ENCODE peak calls at places on chromosomes 12 and 14, in five cellular contexts. G, U, M, F and N are unnamed samples.
A peak's percentile ranks its signal among the peaks of the same experiment; 100 is the strongest.

GRCh38 chr12:104999347-104999685 is 13.2 kb downstream of the NOPCHAP1 start:
- DNase-seq in F (no peak), M (no peak), G (no peak), U (no peak), N (no peak)

GRCh38 chr12:126926023-126926600 is 1340.9 kb upstream of the TMEM132C start:
- DNase-seq in M (no peak), U (no peak), G (no peak), F (no peak), N (no peak)

GRCh38 chr12:76568888-76569551 is 9.4 kb upstream of the OSBPL8 start:
- DNase-seq in F (no peak), M (no peak), U (no peak), G (no peak), N (no peak)

GRCh38 chr12:19710811-19711793 is 271.8 kb downstream of the AEBP2 start:
- DNase-seq in U (no peak), F (peak; percentile 5), G (no peak), M (peak; percentile 47), N (no peak)

GRCh38 chr14:69900603-69901002 is 21.4 kb downstream of the SMOC1 start:
- DNase-seq in G (no peak), U (no peak), F (no peak), M (no peak), N (no peak)

GRCh38 chr12:2959194-2959507 is at the start of gene TEAD4:
- DNase-seq in G (peak; percentile 68), U (no peak), F (peak; percentile 64), M (no peak), N (peak; percentile 85)

GRCh38 chr14:24426912-24427536 is 2.4 kb downstream of the CBLN3 start:
- DNase-seq in G (no peak), M (no peak), F (peak; percentile 67), U (no peak), N (no peak)

GRCh38 chr12:94326727-94327126 is 132.9 kb downstream of the CEP83 start:
- DNase-seq in U (no peak), F (no peak), M (peak; percentile 60), G (no peak), N (peak; percentile 60)

GRCh38 chr14:95527392-95528002 is 7.4 kb upstream of the GLRX5 start:
- DNase-seq in G (no peak), U (no peak), F (peak; percentile 85), M (no peak), N (peak; percentile 87)

GRCh38 chr12:80187660-80188090 is 88.3 kb downstream of the OTOGL start:
- DNase-seq in M (no peak), U (no peak), G (peak; percentile 44), F (peak; percentile 12), N (peak; percentile 40)

GRCh38 chr12:80190001-80190400 is 90.7 kb downstream of the OTOGL start:
- DNase-seq in G (no peak), M (no peak), U (no peak), F (no peak), N (no peak)

GRCh38 chr12:80186727-80187217 is 87.4 kb downstream of the OTOGL start:
- DNase-seq in M (peak; percentile 70), F (peak; percentile 60), U (no peak), G (no peak), N (peak; percentile 92)

GRCh38 chr12:80189241-80189640 is 89.9 kb downstream of the OTOGL start:
- DNase-seq in U (no peak), G (no peak), F (no peak), M (peak; percentile 66), N (peak; percentile 90)

DNA sequence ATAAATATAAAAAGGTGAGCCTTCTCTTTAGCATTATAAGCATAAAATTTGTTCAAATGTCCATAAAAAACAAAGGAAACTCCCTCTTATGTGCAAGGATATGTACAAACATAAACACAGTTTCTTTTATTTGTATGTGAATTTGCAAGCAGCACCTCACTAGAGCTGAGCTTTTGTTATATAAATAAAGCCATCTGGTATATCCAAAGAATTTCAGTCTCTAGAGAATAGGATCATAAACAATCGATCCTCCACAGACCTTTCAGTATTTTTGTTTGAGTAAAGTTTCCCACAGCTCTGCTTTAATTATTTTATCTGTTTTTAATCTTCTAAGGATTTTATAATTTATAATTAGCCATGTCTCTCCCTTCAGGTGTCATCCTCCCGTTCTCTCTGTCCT is 89.2 kb downstream of the OTOGL start:
- DNase-seq in G (no peak), F (no peak), M (no peak), U (no peak), N (no peak)
- TF ChIP-seq CTCF in G (no peak), F (no peak), M (no peak), U (no peak), N (no peak)

DNA sequence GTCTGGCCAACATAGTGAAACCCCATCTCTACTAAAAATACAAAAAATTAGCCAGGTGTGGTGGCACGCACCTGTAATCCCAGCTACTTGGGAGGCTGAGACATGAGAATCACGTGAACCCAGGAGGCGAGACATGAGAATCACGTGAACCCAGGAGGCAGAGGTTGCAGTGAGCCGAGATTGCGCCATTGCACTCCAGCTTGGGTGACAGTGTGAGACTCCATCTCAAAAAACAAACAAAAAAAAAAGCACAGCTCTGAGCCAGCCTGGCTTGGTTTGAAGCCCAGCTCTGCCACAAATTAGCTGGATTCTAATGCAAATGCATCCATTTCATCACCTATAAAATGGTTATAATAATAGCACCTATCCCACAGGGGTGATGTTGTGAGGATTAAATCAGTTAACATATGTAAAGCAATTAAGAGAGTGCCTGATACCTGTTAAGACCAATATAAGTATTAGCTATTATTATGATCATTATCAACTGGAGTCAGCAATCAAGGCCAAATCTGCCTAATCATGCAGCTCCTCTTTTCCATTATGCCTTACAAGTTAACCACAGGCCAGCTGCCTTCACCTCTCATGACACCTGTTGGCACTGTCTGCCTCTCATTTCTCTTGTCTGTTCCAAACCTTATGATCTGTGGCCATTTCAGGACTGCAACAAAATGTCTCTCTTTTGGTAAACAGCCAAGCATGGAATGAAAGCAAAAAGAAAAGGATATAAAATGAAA is 2.1 kb downstream of the GNPTAB start:
- DNase-seq in M (no peak), F (no peak), U (no peak), G (no peak), N (no peak)
- H3K4me3 ChIP-seq in M (no peak overlapping the region), F (no peak overlapping the region), U (peak overlapping the region; percentile 1), G (peak overlapping the region; percentile 79), N (no peak overlapping the region)

DNA sequence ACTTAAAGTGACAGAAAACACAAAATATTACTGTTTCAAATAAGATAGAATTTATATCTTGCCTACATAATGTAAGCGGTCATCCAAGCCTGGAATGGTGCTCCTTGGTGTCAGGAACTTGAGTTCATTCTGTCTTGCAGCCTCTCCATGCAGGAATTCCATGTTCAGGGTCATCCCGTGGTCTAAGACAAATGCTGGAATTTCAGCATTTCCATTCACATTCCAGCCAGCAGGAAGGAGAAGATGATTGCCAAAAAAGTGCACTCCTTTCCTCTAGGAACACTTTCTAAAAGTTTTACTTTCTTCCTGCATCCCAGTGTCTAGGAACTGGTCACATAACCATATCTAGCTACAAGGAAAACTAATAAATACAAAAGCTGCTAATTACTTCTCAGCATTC is 106.3 kb downstream of the PTPRO start:
- DNase-seq in M (no peak), F (no peak), U (no peak), G (no peak), N (peak; percentile 5)
- TF ChIP-seq CTCF in M (no peak), F (no peak), U (no peak), G (no peak), N (peak; percentile 22)

GRCh38 chr14:89954045-89955021 is at the start of gene EFCAB11:
- DNase-seq in F (peak; percentile 97), M (peak; percentile 80), U (peak; percentile 96), G (peak; percentile 97), N (peak; percentile 98)

GRCh38 chr14:89952581-89952980 is 1.9 kb downstream of the EFCAB11 start:
- DNase-seq in M (no peak), F (no peak), G (no peak), U (no peak), N (no peak)

GRCh38 chr14:89955022-89955414 is 488 bp upstream of the EFCAB11 start:
- DNase-seq in F (peak; percentile 29), U (no peak), M (no peak), G (no peak), N (no peak)

GRCh38 chr14:89955418-89956293 is at the start of gene TDP1:
- DNase-seq in F (peak; percentile 99), U (peak; percentile 85), M (peak; percentile 63), G (peak; percentile 96), N (peak; percentile 92)

DNA sequence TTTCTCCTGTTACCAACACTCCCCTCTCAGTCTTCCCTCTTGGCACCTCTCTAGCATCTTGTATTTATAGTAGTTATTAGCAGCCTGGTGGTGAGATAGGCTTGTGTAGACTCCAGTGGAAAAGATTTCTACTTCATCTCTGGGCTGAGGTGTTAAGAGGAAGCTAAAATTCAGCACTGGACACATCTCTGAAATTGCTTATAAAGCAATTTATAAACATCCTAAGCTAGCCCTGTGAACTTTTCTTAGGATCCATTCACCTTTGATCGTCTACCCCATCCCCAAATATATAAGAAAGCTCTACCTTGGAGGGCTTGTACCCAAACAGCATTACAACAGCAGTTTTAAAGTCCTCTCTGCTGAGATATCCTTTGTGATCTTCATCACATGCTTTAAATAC is 928 bp downstream of the EFCAB11 start:
- DNase-seq in F (no peak), U (no peak), G (no peak), M (no peak), N (no peak)
- H3K4me3 ChIP-seq in F (no peak overlapping the region), U (peak overlapping the region; percentile 85), G (peak overlapping the region; percentile 82), M (no peak overlapping the region), N (peak overlapping the region; percentile 92)

DNA sequence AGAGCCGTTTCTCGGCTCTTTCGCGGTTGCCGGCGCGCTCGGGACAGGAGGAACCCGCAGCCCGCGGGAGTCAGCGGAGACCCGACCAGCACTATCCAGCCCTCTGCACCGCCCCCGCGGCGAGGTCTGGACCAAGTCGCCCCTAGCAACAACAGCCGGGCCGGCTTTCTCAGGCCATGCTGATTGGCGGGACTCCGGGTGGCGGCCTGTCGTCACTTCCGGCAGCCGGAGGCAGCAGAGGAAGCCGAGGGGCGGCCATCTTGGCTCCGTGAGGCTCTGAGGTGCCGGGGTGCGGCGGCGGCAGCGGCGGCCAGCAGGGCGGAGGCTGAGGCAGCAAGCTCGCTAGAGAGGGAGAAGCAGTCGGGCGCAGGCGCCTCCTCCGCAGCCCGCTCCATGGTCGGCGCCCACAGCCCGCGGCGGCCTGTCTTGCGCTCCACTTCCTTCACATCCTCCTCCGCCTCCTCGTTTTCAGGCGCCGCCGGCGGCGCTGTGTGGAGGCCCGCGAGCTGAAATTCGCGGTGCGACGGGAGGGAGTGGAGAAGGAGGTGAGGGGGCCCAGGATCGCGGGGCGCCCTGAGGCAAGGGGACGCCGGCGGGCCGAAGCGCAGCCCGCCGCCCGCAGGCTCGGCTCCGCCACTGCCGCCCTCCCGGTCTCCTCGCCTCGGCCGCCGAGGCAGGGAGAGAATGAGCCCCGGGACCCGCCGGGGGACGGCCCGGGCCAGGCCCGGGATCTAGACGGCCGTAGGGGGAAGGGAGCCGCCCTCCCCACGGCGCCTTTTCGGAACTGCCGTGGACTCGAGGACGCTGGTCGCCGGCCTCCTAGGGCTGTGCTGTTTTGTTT is at the start of gene MARK3:
- DNase-seq in F (peak; percentile 96), U (peak; percentile 86), M (peak; percentile 69), G (peak; percentile 98), N (peak; percentile 95)
- TF ChIP-seq CTCF in F (no peak), U (peak; percentile 16), M (no peak), G (no peak), N (no peak)